ENCODE peak calls at places on chromosome 18, in eight cellular contexts. J is DMS153; N is central memory CD4-positive, alpha-beta T cell; G is activated CD4-positive, alpha-beta T cell treated with anti-CD3 and anti-CD28 coated beads for 48 hours; E is coronary artery; D is NCI-H1417; A is NCI-H1105; V is HuH-7.5. L is an unnamed sample.

GRCh38 chr18:8526316-8526715 is 82.9 kb upstream of the RAB12 start:
- DNase-seq in J (no peak), N (no peak), G (no peak), E (no peak), D (no peak), A (no peak), V (no peak), L (no peak)

GRCh38 chr18:50131591-50131990 is 63.4 kb downstream of the MYO5B start:
- DNase-seq in J (no peak), N (no peak), G (no peak), E (no peak), D (no peak), A (no peak), V (no peak), L (no peak)

GRCh38 chr18:31261792-31262582 is 56.0 kb upstream of the DSG1 start:
- DNase-seq in J (no peak), N (no peak), G (no peak), E (no peak), D (no peak), A (no peak), V (no peak), L (no peak)

GRCh38 chr18:3209859-3210569 is 9.8 kb downstream of the MYOM1 start:
- DNase-seq in J (peak; percentile 20), N (no peak), G (peak; percentile 9), E (no peak), D (no peak), A (no peak), V (no peak), L (no peak)

GRCh38 chr18:10995576-10995975 is 153.8 kb downstream of the PIEZO2 start:
- DNase-seq in J (no peak), N (no peak), G (no peak), E (no peak), D (no peak), A (no peak), V (no peak), L (no peak)

GRCh38 chr18:8469793-8470192 is 139.4 kb upstream of the RAB12 start:
- DNase-seq in J (no peak), N (no peak), G (no peak), E (no peak), D (no peak), A (no peak), V (no peak), L (no peak)

GRCh38 chr18:77206676-77207370 is 42.8 kb upstream of the GALR1 start:
- DNase-seq in J (no peak), N (no peak), G (no peak), E (no peak), D (no peak), A (no peak), V (no peak), L (no peak)

GRCh38 chr18:36576339-36576738 is 252.5 kb downstream of the TPGS2 start:
- DNase-seq in J (no peak), N (no peak), G (no peak), E (no peak), D (no peak), A (no peak), V (no peak), L (no peak)

GRCh38 chr18:7479756-7480155 is 87.4 kb upstream of the PTPRM start:
- DNase-seq in J (no peak), N (no peak), G (no peak), E (no peak), D (no peak), A (no peak), V (no peak), L (no peak)

GRCh38 chr18:13597068-13597467 is 129.3 kb downstream of the FAM210A start:
- DNase-seq in J (no peak), N (no peak), G (no peak), E (no peak), D (no peak), A (no peak), V (no peak), L (no peak)

GRCh38 chr18:74459877-74460276 is 2.8 kb upstream of the DIPK1C start:
- DNase-seq in J (no peak), N (no peak), G (no peak), E (no peak), D (no peak), A (no peak), V (peak; percentile 22), L (no peak)

GRCh38 chr18:37322497-37323035 is 243.0 kb downstream of the CELF4 start:
- DNase-seq in J (no peak), N (no peak), G (peak; percentile 29), E (no peak), D (no peak), A (peak; percentile 21), V (peak; percentile 43), L (no peak)

GRCh38 chr18:48454146-48454796 is 45.1 kb upstream of the ZBTB7C start:
- DNase-seq in J (no peak), N (no peak), G (no peak), E (no peak), D (no peak), A (no peak), V (peak; percentile 34), L (no peak)

GRCh38 chr18:9348766-9349165 is 14.2 kb downstream of the TWSG1 start:
- DNase-seq in J (no peak), N (no peak), G (no peak), E (no peak), D (no peak), A (no peak), V (no peak), L (no peak)

GRCh38 chr18:58411323-58411722 is 217.6 kb downstream of the ALPK2 start:
- DNase-seq in J (no peak), N (no peak), G (no peak), E (no peak), D (no peak), A (no peak), V (no peak), L (no peak)

GRCh38 chr18:24397694-24398365 is at the start of gene OSBPL1A:
- DNase-seq in J (peak; percentile 85), N (peak; percentile 59), G (peak; percentile 83), E (peak; percentile 97), D (peak; percentile 92), A (peak; percentile 95), V (peak; percentile 80), L (peak; percentile 81)

GRCh38 chr18:59823611-59824195 is 76.1 kb upstream of the PMAIP1 start:
- DNase-seq in J (peak; percentile 61), N (no peak), G (peak; percentile 73), E (no peak), D (peak; percentile 76), A (peak; percentile 82), V (no peak), L (peak; percentile 65)

GRCh38 chr18:57146956-57147636 is at the start of gene BOD1L2:
- DNase-seq in J (no peak), N (no peak), G (no peak), E (no peak), D (no peak), A (no peak), V (no peak), L (no peak)

GRCh38 chr18:60978338-60978737 is 354.9 kb upstream of the CDH20 start:
- DNase-seq in J (no peak), N (no peak), G (no peak), E (no peak), D (no peak), A (no peak), V (no peak), L (peak; percentile 21)

GRCh38 chr18:7618821-7619410 is 51.8 kb downstream of the PTPRM start:
- DNase-seq in J (no peak), N (no peak), G (no peak), E (no peak), D (peak; percentile 94), A (no peak), V (no peak), L (no peak)

GRCh38 chr18:3265564-3266033 is 3.7 kb downstream of the MYL12B start:
- DNase-seq in J (no peak), N (no peak), G (no peak), E (no peak), D (no peak), A (no peak), V (no peak), L (no peak)

GRCh38 chr18:78396756-78397155 is 582.9 kb upstream of the SALL3 start:
- DNase-seq in J (no peak), N (no peak), G (no peak), E (no peak), D (no peak), A (no peak), V (no peak), L (no peak)

GRCh38 chr18:57062841-57063240 is 84.0 kb upstream of the BOD1L2 start:
- DNase-seq in J (no peak), N (no peak), G (no peak), E (no peak), D (no peak), A (no peak), V (no peak), L (no peak)

GRCh38 chr18:48590678-48591077 is 51.8 kb downstream of the CTIF start:
- DNase-seq in J (no peak), N (no peak), G (no peak), E (no peak), D (no peak), A (no peak), V (no peak), L (peak; percentile 81)

GRCh38 chr18:22277758-22278157 is 108.4 kb downstream of the GATA6 start:
- DNase-seq in J (no peak), N (no peak), G (no peak), E (no peak), D (no peak), A (no peak), V (no peak), L (no peak)

GRCh38 chr18:33700513-33700976 is 122.5 kb downstream of the ASXL3 start:
- DNase-seq in J (no peak), N (no peak), G (no peak), E (no peak), D (no peak), A (no peak), V (no peak), L (no peak)

GRCh38 chr18:73232933-73233332 is 365.1 kb upstream of the NETO1 start:
- DNase-seq in J (no peak), N (no peak), G (no peak), E (no peak), D (no peak), A (no peak), V (no peak), L (no peak)

GRCh38 chr18:20971886-20972267 is 139.7 kb downstream of the ROCK1 start:
- DNase-seq in J (no peak), N (no peak), G (no peak), E (no peak), D (no peak), A (no peak), V (peak; percentile 16), L (peak; percentile 13)

GRCh38 chr18:8260319-8260718 is 348.9 kb upstream of the RAB12 start:
- DNase-seq in J (no peak), N (no peak), G (no peak), E (no peak), D (no peak), A (no peak), V (no peak), L (no peak)

GRCh38 chr18:62881509-62882016 is 166.2 kb downstream of the PHLPP1 start:
- DNase-seq in J (peak; percentile 76), N (no peak), G (peak; percentile 15), E (no peak), D (peak; percentile 45), A (peak; percentile 89), V (no peak), L (no peak)

GRCh38 chr18:58813821-58814220 is 50.9 kb upstream of the ZNF532 start:
- DNase-seq in J (no peak), N (no peak), G (no peak), E (no peak), D (no peak), A (no peak), V (no peak), L (no peak)

GRCh38 chr18:26703170-26703933 is 155.0 kb upstream of the KCTD1 start:
- DNase-seq in J (peak; percentile 8), N (no peak), G (no peak), E (no peak), D (no peak), A (no peak), V (no peak), L (no peak)

GRCh38 chr18:48356909-48357631 is 52.1 kb downstream of the ZBTB7C start:
- DNase-seq in J (peak; percentile 64), N (no peak), G (no peak), E (peak; percentile 56), D (no peak), A (no peak), V (no peak), L (no peak)

GRCh38 chr18:11728247-11728646 is 39.2 kb downstream of the GNAL start:
- DNase-seq in J (no peak), N (no peak), G (no peak), E (no peak), D (peak; percentile 1), A (no peak), V (no peak), L (no peak)

L was measured in smooth muscle cell of the brain vasculature.